ENCODE peak calls at places on chromosomes 12 and 14, in nine cellular contexts. One of them, this sample, is unnamed. For H3K4me1 and H3K9me3, the result is how much of the 10 kb centered on the place peaks cover.

GRCh38 chr14:77238996-77239395 is 32.0 kb downstream of the NGB start:
- DNase-seq in MM.1S: no peak
- DNase-seq in stomach: no peak
- DNase-seq in neural progenitor cell: no peak
- DNase-seq in heart left ventricle: no peak
- DNase-seq in CD4-positive, CD25-positive, alpha-beta regulatory T cell: no peak
- DNase-seq in psoas muscle: no peak
- DNase-seq in A549: no peak
- DNase-seq in CD8-positive, alpha-beta memory T cell: no peak
- DNase-seq in this sample: no peak

GRCh38 chr12:70692681-70693288 is 55.6 kb upstream of the PTPRB start:
- DNase-seq in MM.1S: peak
- DNase-seq in stomach: no peak
- DNase-seq in neural progenitor cell: peak
- DNase-seq in heart left ventricle: no peak
- DNase-seq in CD4-positive, CD25-positive, alpha-beta regulatory T cell: peak
- DNase-seq in psoas muscle: no peak
- DNase-seq in A549: peak
- DNase-seq in CD8-positive, alpha-beta memory T cell: no peak
- DNase-seq in this sample: no peak

GRCh38 chr14:90556050-90556477 is 159.2 kb downstream of the CALM1 start:
- DNase-seq in MM.1S: no peak
- DNase-seq in stomach: peak
- DNase-seq in neural progenitor cell: peak
- DNase-seq in heart left ventricle: no peak
- DNase-seq in CD4-positive, CD25-positive, alpha-beta regulatory T cell: no peak
- DNase-seq in psoas muscle: no peak
- DNase-seq in A549: no peak
- DNase-seq in CD8-positive, alpha-beta memory T cell: no peak
- DNase-seq in this sample: no peak

GRCh38 chr12:120820885-120821510 is 83.2 kb downstream of the SPPL3 start:
- DNase-seq in MM.1S: no peak
- DNase-seq in stomach: no peak
- DNase-seq in neural progenitor cell: no peak
- DNase-seq in heart left ventricle: no peak
- DNase-seq in CD4-positive, CD25-positive, alpha-beta regulatory T cell: peak
- DNase-seq in psoas muscle: no peak
- DNase-seq in A549: no peak
- DNase-seq in CD8-positive, alpha-beta memory T cell: no peak
- DNase-seq in this sample: peak

GRCh38 chr14:52733824-52734223 is 3.9 kb downstream of the STYX start:
- DNase-seq in MM.1S: no peak
- DNase-seq in stomach: no peak
- DNase-seq in neural progenitor cell: peak
- DNase-seq in heart left ventricle: no peak
- DNase-seq in CD4-positive, CD25-positive, alpha-beta regulatory T cell: no peak
- DNase-seq in psoas muscle: no peak
- DNase-seq in A549: no peak
- DNase-seq in CD8-positive, alpha-beta memory T cell: no peak
- DNase-seq in this sample: no peak

GRCh38 chr12:57737467-57738141 is 938 bp downstream of the AGAP2 start:
- DNase-seq in MM.1S: no peak
- DNase-seq in stomach: no peak
- DNase-seq in neural progenitor cell: peak
- DNase-seq in heart left ventricle: no peak
- DNase-seq in CD4-positive, CD25-positive, alpha-beta regulatory T cell: no peak
- DNase-seq in psoas muscle: no peak
- DNase-seq in A549: no peak
- DNase-seq in CD8-positive, alpha-beta memory T cell: no peak
- DNase-seq in this sample: no peak

GRCh38 chr12:48827026-48827425 is 8.7 kb downstream of the CACNB3 start:
- DNase-seq in MM.1S: no peak
- DNase-seq in stomach: no peak
- DNase-seq in neural progenitor cell: no peak
- DNase-seq in heart left ventricle: no peak
- DNase-seq in CD4-positive, CD25-positive, alpha-beta regulatory T cell: no peak
- DNase-seq in psoas muscle: no peak
- DNase-seq in A549: no peak
- DNase-seq in CD8-positive, alpha-beta memory T cell: no peak
- DNase-seq in this sample: no peak

GRCh38 chr14:96754162-96754844 is 42.9 kb upstream of the VRK1 start:
- DNase-seq in MM.1S: no peak
- DNase-seq in stomach: no peak
- DNase-seq in neural progenitor cell: no peak
- DNase-seq in heart left ventricle: no peak
- DNase-seq in CD4-positive, CD25-positive, alpha-beta regulatory T cell: no peak
- DNase-seq in psoas muscle: no peak
- DNase-seq in A549: no peak
- DNase-seq in CD8-positive, alpha-beta memory T cell: no peak
- DNase-seq in this sample: no peak

GRCh38 chr12:96427269-96427729 is 27.1 kb upstream of the CDK17 start:
- DNase-seq in MM.1S: no peak
- DNase-seq in stomach: peak
- DNase-seq in neural progenitor cell: peak
- DNase-seq in heart left ventricle: peak
- DNase-seq in CD4-positive, CD25-positive, alpha-beta regulatory T cell: peak
- DNase-seq in psoas muscle: peak
- DNase-seq in A549: peak
- DNase-seq in CD8-positive, alpha-beta memory T cell: no peak
- DNase-seq in this sample: no peak

GRCh38 chr12:12510141-12510540 is 52.5 kb downstream of the DUSP16 start:
- DNase-seq in MM.1S: no peak
- DNase-seq in stomach: no peak
- DNase-seq in neural progenitor cell: no peak
- DNase-seq in heart left ventricle: no peak
- DNase-seq in CD4-positive, CD25-positive, alpha-beta regulatory T cell: no peak
- DNase-seq in psoas muscle: no peak
- DNase-seq in A549: no peak
- DNase-seq in CD8-positive, alpha-beta memory T cell: no peak
- DNase-seq in this sample: no peak

GRCh38 chr12:19779393-19780056 is 340.2 kb downstream of the AEBP2 start:
- DNase-seq in MM.1S: no peak
- DNase-seq in stomach: no peak
- DNase-seq in neural progenitor cell: peak
- DNase-seq in heart left ventricle: no peak
- DNase-seq in CD4-positive, CD25-positive, alpha-beta regulatory T cell: no peak
- DNase-seq in psoas muscle: no peak
- DNase-seq in A549: no peak
- DNase-seq in CD8-positive, alpha-beta memory T cell: no peak
- DNase-seq in this sample: no peak

GRCh38 chr12:30437616-30438015 is 258.1 kb downstream of the IPO8 start:
- DNase-seq in MM.1S: no peak
- DNase-seq in stomach: no peak
- DNase-seq in neural progenitor cell: no peak
- DNase-seq in heart left ventricle: no peak
- DNase-seq in CD4-positive, CD25-positive, alpha-beta regulatory T cell: no peak
- DNase-seq in psoas muscle: no peak
- DNase-seq in A549: no peak
- DNase-seq in CD8-positive, alpha-beta memory T cell: no peak
- DNase-seq in this sample: no peak

GRCh38 chr12:62757048-62757447 is 177.9 kb downstream of the PPM1H start:
- DNase-seq in MM.1S: no peak
- DNase-seq in stomach: no peak
- DNase-seq in neural progenitor cell: no peak
- DNase-seq in heart left ventricle: no peak
- DNase-seq in CD4-positive, CD25-positive, alpha-beta regulatory T cell: no peak
- DNase-seq in psoas muscle: no peak
- DNase-seq in A549: no peak
- DNase-seq in CD8-positive, alpha-beta memory T cell: no peak
- DNase-seq in this sample: no peak

GRCh38 chr14:68736519-68736918 is 56.3 kb downstream of the ZFP36L1 start:
- DNase-seq in MM.1S: no peak
- DNase-seq in stomach: no peak
- DNase-seq in neural progenitor cell: peak
- DNase-seq in heart left ventricle: no peak
- DNase-seq in CD4-positive, CD25-positive, alpha-beta regulatory T cell: no peak
- DNase-seq in psoas muscle: no peak
- DNase-seq in A549: no peak
- DNase-seq in CD8-positive, alpha-beta memory T cell: no peak
- DNase-seq in this sample: no peak

GRCh38 chr12:10718279-10718821 is 4.8 kb downstream of the YBX3 start:
- DNase-seq in MM.1S: no peak
- DNase-seq in stomach: no peak
- DNase-seq in neural progenitor cell: peak
- DNase-seq in heart left ventricle: no peak
- DNase-seq in CD4-positive, CD25-positive, alpha-beta regulatory T cell: no peak
- DNase-seq in psoas muscle: no peak
- DNase-seq in A549: no peak
- DNase-seq in CD8-positive, alpha-beta memory T cell: no peak
- DNase-seq in this sample: no peak

DNA sequence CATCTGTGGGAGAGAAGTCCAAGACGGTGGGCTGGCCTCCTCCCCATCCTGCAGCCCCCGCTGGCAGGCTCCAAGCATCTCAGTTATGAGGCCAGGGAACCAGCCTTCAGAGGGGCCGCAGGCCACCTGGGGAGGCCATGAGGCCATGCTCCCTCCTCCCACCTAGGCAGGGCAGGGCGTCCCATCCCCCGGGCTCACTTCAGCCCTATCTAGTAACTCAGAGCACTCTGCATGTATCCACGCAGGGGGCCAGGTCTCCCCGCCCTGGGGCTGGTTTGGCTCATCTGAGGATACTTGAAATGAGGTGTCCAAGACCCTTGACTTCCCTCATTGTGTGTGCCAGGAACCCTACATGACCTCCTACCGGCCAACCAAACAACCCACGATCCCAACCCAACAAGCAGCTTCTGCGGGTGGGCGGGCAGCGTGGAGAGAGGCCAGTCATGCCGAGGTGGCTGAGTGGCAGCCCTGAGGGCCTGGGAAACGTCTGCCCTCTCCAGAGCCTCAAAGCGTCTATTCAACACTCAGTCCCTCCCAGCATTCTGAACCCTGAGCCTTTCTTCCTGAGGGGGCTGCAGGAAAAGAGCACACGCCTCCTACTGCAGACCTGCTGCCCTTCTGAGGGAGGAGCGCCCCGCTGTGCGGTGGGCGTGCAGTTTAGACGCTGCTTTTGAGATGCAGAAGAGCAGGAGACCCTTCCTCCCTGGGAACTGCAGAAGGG is 16.8 kb downstream of the ISCA2 start:
- DNase-seq in MM.1S: no peak
- DNase-seq in stomach: no peak
- DNase-seq in neural progenitor cell: peak
- DNase-seq in heart left ventricle: peak
- DNase-seq in CD4-positive, CD25-positive, alpha-beta regulatory T cell: no peak
- DNase-seq in psoas muscle: no peak
- DNase-seq in A549: no peak
- DNase-seq in CD8-positive, alpha-beta memory T cell: no peak
- DNase-seq in this sample: no peak
- H3K27ac ChIP-seq in MM.1S: no peak
- H3K27ac ChIP-seq in stomach: no peak
- H3K27ac ChIP-seq in neural progenitor cell: no peak
- H3K27ac ChIP-seq in heart left ventricle: no peak
- H3K27ac ChIP-seq in CD4-positive, CD25-positive, alpha-beta regulatory T cell: no peak
- H3K27ac ChIP-seq in psoas muscle: no peak
- H3K27ac ChIP-seq in A549: peak
- H3K27ac ChIP-seq in CD8-positive, alpha-beta memory T cell: no peak
- H3K27ac ChIP-seq in this sample: no peak

DNA sequence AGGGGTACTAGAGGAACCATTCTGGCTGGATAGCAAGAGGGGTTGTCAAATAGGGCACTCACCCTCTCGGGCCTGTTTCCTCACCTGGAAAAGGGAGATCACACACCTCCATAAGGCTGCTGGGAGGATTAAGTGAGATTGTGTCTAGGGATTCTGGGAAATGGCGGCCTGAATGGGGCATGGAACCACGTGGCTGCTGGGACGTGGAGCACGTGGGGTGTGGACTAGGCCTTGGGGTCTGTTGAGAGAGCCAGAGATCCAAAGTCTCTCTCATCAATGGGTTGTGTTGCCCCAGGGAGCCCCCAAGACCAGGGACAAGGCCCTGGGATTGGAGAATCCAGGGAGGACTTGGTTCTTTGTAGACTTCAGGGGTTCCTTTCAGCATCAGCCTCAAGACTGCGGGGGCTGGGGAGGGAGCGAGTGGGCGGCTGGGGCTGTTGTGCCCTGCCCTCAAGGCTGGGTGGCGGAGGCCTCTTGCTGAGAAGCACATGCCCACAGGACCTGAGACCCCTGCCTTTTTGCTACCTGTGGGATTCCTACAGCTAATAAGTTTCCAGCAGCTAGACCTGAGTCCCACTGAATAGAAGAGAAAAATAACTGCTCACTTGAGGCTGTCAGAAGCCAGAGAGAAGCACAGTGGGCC is 3.4 kb upstream of the MYL2 start:
- DNase-seq in MM.1S: no peak
- DNase-seq in stomach: no peak
- DNase-seq in neural progenitor cell: no peak
- DNase-seq in heart left ventricle: no peak
- DNase-seq in CD4-positive, CD25-positive, alpha-beta regulatory T cell: no peak
- DNase-seq in psoas muscle: no peak
- DNase-seq in A549: no peak
- DNase-seq in CD8-positive, alpha-beta memory T cell: no peak
- DNase-seq in this sample: no peak
- H3K4me1 ChIP-seq in MM.1S: under half
- H3K4me1 ChIP-seq in stomach: under half
- H3K4me1 ChIP-seq in neural progenitor cell: under half
- H3K4me1 ChIP-seq in heart left ventricle: under half
- H3K4me1 ChIP-seq in CD4-positive, CD25-positive, alpha-beta regulatory T cell: under half
- H3K4me1 ChIP-seq in psoas muscle: under half
- H3K4me1 ChIP-seq in A549: under half
- H3K4me1 ChIP-seq in CD8-positive, alpha-beta memory T cell: under half
- H3K4me1 ChIP-seq in this sample: under half

DNA sequence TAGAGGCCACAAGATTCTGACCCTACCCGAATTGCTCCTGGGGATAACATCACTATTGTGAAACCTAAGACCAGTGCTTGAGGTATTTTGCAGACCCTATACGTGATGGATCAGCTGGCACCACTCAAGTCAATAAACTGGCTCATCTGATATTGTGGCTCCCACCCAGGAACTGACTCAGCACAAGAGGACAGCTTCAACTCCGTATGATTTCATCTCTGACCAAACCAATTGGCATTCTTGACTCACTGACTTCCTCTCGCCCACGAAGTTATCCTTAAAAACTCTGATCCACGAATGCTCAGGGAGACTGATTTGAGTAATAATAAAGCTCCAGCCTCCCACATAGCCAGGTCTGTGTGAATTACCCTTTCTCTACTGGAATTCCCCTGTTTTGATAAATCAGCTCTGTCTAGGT is 1036.1 kb upstream of the TMEM132C start:
- DNase-seq in MM.1S: no peak
- DNase-seq in stomach: no peak
- DNase-seq in neural progenitor cell: no peak
- DNase-seq in heart left ventricle: no peak
- DNase-seq in CD4-positive, CD25-positive, alpha-beta regulatory T cell: no peak
- DNase-seq in psoas muscle: peak
- DNase-seq in A549: no peak
- DNase-seq in CD8-positive, alpha-beta memory T cell: no peak
- DNase-seq in this sample: no peak
- H3K9me3 ChIP-seq in MM.1S: under half
- H3K9me3 ChIP-seq in stomach: under half
- H3K9me3 ChIP-seq in neural progenitor cell: under half
- H3K9me3 ChIP-seq in heart left ventricle: under half
- H3K9me3 ChIP-seq in CD4-positive, CD25-positive, alpha-beta regulatory T cell: under half
- H3K9me3 ChIP-seq in psoas muscle: under half
- H3K9me3 ChIP-seq in A549: under half
- H3K9me3 ChIP-seq in CD8-positive, alpha-beta memory T cell: under half
- H3K9me3 ChIP-seq in this sample: under half

DNA sequence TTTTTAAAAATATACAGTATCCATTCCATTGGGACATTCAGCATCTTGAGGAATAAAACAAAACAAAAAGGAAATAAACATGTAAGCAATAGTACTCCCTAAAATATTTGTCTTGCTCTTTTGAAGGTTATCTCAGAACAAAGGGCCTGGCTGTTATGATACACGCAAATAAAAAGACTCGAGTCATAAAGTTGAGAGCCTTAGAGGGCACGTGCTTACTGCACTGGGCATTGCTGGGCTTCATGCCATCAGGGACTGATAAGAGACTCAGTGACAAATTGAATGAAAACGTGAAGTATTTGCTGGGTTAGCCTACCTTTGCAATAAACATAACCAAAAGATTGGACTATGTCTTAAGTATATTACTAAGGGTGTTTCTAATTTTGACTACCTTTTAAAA is 118.9 kb downstream of the SLC35F4 start:
- DNase-seq in MM.1S: no peak
- DNase-seq in stomach: peak
- DNase-seq in neural progenitor cell: no peak
- DNase-seq in heart left ventricle: no peak
- DNase-seq in CD4-positive, CD25-positive, alpha-beta regulatory T cell: no peak
- DNase-seq in psoas muscle: no peak
- DNase-seq in A549: no peak
- DNase-seq in CD8-positive, alpha-beta memory T cell: no peak
- DNase-seq in this sample: no peak
- H3K27ac ChIP-seq in MM.1S: no peak
- H3K27ac ChIP-seq in stomach: no peak
- H3K27ac ChIP-seq in neural progenitor cell: no peak
- H3K27ac ChIP-seq in heart left ventricle: no peak
- H3K27ac ChIP-seq in CD4-positive, CD25-positive, alpha-beta regulatory T cell: no peak
- H3K27ac ChIP-seq in psoas muscle: no peak
- H3K27ac ChIP-seq in A549: no peak
- H3K27ac ChIP-seq in CD8-positive, alpha-beta memory T cell: no peak
- H3K27ac ChIP-seq in this sample: no peak

This sample was measured in CD4-positive, alpha-beta memory T cell.